ENCODE peak calls at places on chromosomes 16 and 17, in ten cellular contexts. One of them, this sample, is unnamed.

GRCh38 chr16:27390157-27390556 is 11.8 kb upstream of the IL21R start:
- DNase-seq in activated naive CD4-positive, alpha-beta T cell treated with anti-CD3 and anti-CD28 coated beads, Interleukin-2, amount 50 U/mL, for 16 hours: no peak
- DNase-seq in putamen: no peak
- DNase-seq in AG08395: no peak
- DNase-seq in progenitor cell of endocrine pancreas: no peak
- DNase-seq in lung microvascular endothelial cell: no peak
- DNase-seq in HL-60: no peak
- DNase-seq in neural crest cell: no peak
- DNase-seq in left ventricle myocardium inferior: no peak
- DNase-seq in activated gamma-delta T cell: no peak
- DNase-seq in this sample: no peak

GRCh38 chr16:88507231-88507743 is 54.2 kb downstream of the ZFPM1 start:
- DNase-seq in AG08395: no peak
- DNase-seq in putamen: no peak
- DNase-seq in neural crest cell: no peak
- DNase-seq in lung microvascular endothelial cell: no peak
- DNase-seq in left ventricle myocardium inferior: no peak
- DNase-seq in activated naive CD4-positive, alpha-beta T cell treated with anti-CD3 and anti-CD28 coated beads, Interleukin-2, amount 50 U/mL, for 16 hours: no peak
- DNase-seq in activated gamma-delta T cell: no peak
- DNase-seq in progenitor cell of endocrine pancreas: no peak
- DNase-seq in HL-60: no peak
- DNase-seq in this sample: no peak

GRCh38 chr17:72590882-72591499 is 470.2 kb downstream of the SOX9 start:
- DNase-seq in AG08395: no peak
- DNase-seq in neural crest cell: no peak
- DNase-seq in putamen: no peak
- DNase-seq in HL-60: no peak
- DNase-seq in left ventricle myocardium inferior: no peak
- DNase-seq in activated naive CD4-positive, alpha-beta T cell treated with anti-CD3 and anti-CD28 coated beads, Interleukin-2, amount 50 U/mL, for 16 hours: no peak
- DNase-seq in activated gamma-delta T cell: no peak
- DNase-seq in progenitor cell of endocrine pancreas: no peak
- DNase-seq in lung microvascular endothelial cell: no peak
- DNase-seq in this sample: no peak

GRCh38 chr17:63558441-63558840 is 8.2 kb downstream of the DCAF7 start:
- DNase-seq in lung microvascular endothelial cell: no peak
- DNase-seq in HL-60: no peak
- DNase-seq in putamen: no peak
- DNase-seq in left ventricle myocardium inferior: no peak
- DNase-seq in activated naive CD4-positive, alpha-beta T cell treated with anti-CD3 and anti-CD28 coated beads, Interleukin-2, amount 50 U/mL, for 16 hours: no peak
- DNase-seq in activated gamma-delta T cell: no peak
- DNase-seq in neural crest cell: no peak
- DNase-seq in progenitor cell of endocrine pancreas: no peak
- DNase-seq in AG08395: no peak
- DNase-seq in this sample: no peak

GRCh38 chr17:11170901-11171300 is 70.1 kb upstream of the SHISA6 start:
- DNase-seq in progenitor cell of endocrine pancreas: no peak
- DNase-seq in neural crest cell: no peak
- DNase-seq in left ventricle myocardium inferior: no peak
- DNase-seq in lung microvascular endothelial cell: no peak
- DNase-seq in activated naive CD4-positive, alpha-beta T cell treated with anti-CD3 and anti-CD28 coated beads, Interleukin-2, amount 50 U/mL, for 16 hours: no peak
- DNase-seq in activated gamma-delta T cell: no peak
- DNase-seq in HL-60: no peak
- DNase-seq in putamen: no peak
- DNase-seq in AG08395: no peak
- DNase-seq in this sample: no peak

GRCh38 chr17:19533718-19534561 is at the start of gene SLC47A1:
- DNase-seq in lung microvascular endothelial cell: peak; percentile 13
- DNase-seq in putamen: no peak
- DNase-seq in left ventricle myocardium inferior: peak; percentile 44
- DNase-seq in progenitor cell of endocrine pancreas: no peak
- DNase-seq in AG08395: peak; percentile 50
- DNase-seq in activated naive CD4-positive, alpha-beta T cell treated with anti-CD3 and anti-CD28 coated beads, Interleukin-2, amount 50 U/mL, for 16 hours: peak; percentile 27
- DNase-seq in HL-60: no peak
- DNase-seq in activated gamma-delta T cell: no peak
- DNase-seq in neural crest cell: peak; percentile 22
- DNase-seq in this sample: no peak

GRCh38 chr16:25798065-25798464 is 106.3 kb downstream of the HS3ST4 start:
- DNase-seq in AG08395: no peak
- DNase-seq in neural crest cell: no peak
- DNase-seq in activated gamma-delta T cell: no peak
- DNase-seq in left ventricle myocardium inferior: no peak
- DNase-seq in progenitor cell of endocrine pancreas: no peak
- DNase-seq in activated naive CD4-positive, alpha-beta T cell treated with anti-CD3 and anti-CD28 coated beads, Interleukin-2, amount 50 U/mL, for 16 hours: no peak
- DNase-seq in HL-60: no peak
- DNase-seq in lung microvascular endothelial cell: no peak
- DNase-seq in putamen: no peak
- DNase-seq in this sample: no peak

GRCh38 chr16:80125677-80126076 is 415.1 kb upstream of the DYNLRB2 start:
- DNase-seq in HL-60: no peak
- DNase-seq in AG08395: no peak
- DNase-seq in neural crest cell: no peak
- DNase-seq in progenitor cell of endocrine pancreas: no peak
- DNase-seq in lung microvascular endothelial cell: no peak
- DNase-seq in putamen: no peak
- DNase-seq in left ventricle myocardium inferior: peak; percentile 47
- DNase-seq in activated gamma-delta T cell: no peak
- DNase-seq in activated naive CD4-positive, alpha-beta T cell treated with anti-CD3 and anti-CD28 coated beads, Interleukin-2, amount 50 U/mL, for 16 hours: no peak
- DNase-seq in this sample: no peak

GRCh38 chr17:29292071-29292991 is 1.6 kb downstream of the NUFIP2 start:
- DNase-seq in activated gamma-delta T cell: peak; percentile 45
- DNase-seq in activated naive CD4-positive, alpha-beta T cell treated with anti-CD3 and anti-CD28 coated beads, Interleukin-2, amount 50 U/mL, for 16 hours: peak; percentile 50
- DNase-seq in AG08395: peak; percentile 33
- DNase-seq in lung microvascular endothelial cell: peak; percentile 59
- DNase-seq in putamen: peak; percentile 47
- DNase-seq in HL-60: peak; percentile 54
- DNase-seq in neural crest cell: peak; percentile 9
- DNase-seq in left ventricle myocardium inferior: peak; percentile 67
- DNase-seq in progenitor cell of endocrine pancreas: peak; percentile 31
- DNase-seq in this sample: peak; percentile 79

GRCh38 chr17:9436629-9437028 is 139.0 kb downstream of the STX8 start:
- DNase-seq in putamen: no peak
- DNase-seq in left ventricle myocardium inferior: no peak
- DNase-seq in HL-60: no peak
- DNase-seq in progenitor cell of endocrine pancreas: no peak
- DNase-seq in AG08395: peak; percentile 64
- DNase-seq in lung microvascular endothelial cell: no peak
- DNase-seq in activated gamma-delta T cell: no peak
- DNase-seq in activated naive CD4-positive, alpha-beta T cell treated with anti-CD3 and anti-CD28 coated beads, Interleukin-2, amount 50 U/mL, for 16 hours: no peak
- DNase-seq in neural crest cell: no peak
- DNase-seq in this sample: no peak

This sample was measured in ureter.